ENCODE peak calls at places on chromosomes 4 and X, in seven cellular contexts. Y is pancreas, W is endothelial cell, C is M059J, Z is BJ, X is astrocyte of the spinal cord, J is glutamatergic neuron. M is an unnamed sample.
A peak's percentile ranks its signal among the peaks of the same experiment; 100 is the strongest.

GRCh38 chr4:74426101-74426500 is 18.8 kb upstream of the AREG start:
- DNase-seq in Y (no peak), W (no peak), C (peak; percentile 54), Z (peak; percentile 39), X (peak; percentile 91), J (no peak), M (no peak)

GRCh38 chr4:111781611-111782010 is 363.6 kb upstream of the FAM241A start:
- DNase-seq in Y (no peak), W (no peak), C (peak; percentile 50), Z (no peak), X (no peak), J (no peak), M (no peak)

GRCh38 chrX:37349131-37350033 is at the start of gene PRRG1:
- DNase-seq in Y (peak; percentile 90), W (peak; percentile 70), C (peak; percentile 87), Z (peak; percentile 22), X (peak; percentile 86), J (peak; percentile 85), M (peak; percentile 19)

GRCh38 chrX:136251042-136251991 is at the start of gene MAP7D3:
- DNase-seq in Y (peak; percentile 83), W (peak; percentile 46), C (peak; percentile 73), Z (no peak), X (peak; percentile 29), J (peak; percentile 58), M (peak; percentile 68)

GRCh38 chr4:133555671-133556070 is 406.6 kb downstream of the PCDH10 start:
- DNase-seq in Y (no peak), W (no peak), C (peak; percentile 13), Z (no peak), X (peak; percentile 22), J (no peak), M (no peak)

GRCh38 chrX:77505227-77505626 is 58.0 kb downstream of the FGF16 start:
- DNase-seq in Y (no peak), W (no peak), C (no peak), Z (no peak), X (peak; percentile 25), J (no peak), M (no peak)

GRCh38 chr4:139015948-139016451 is 419 bp downstream of the NOCT start:
- DNase-seq in Y (peak; percentile 75), W (no peak), C (peak; percentile 40), Z (no peak), X (peak; percentile 41), J (no peak), M (no peak)

GRCh38 chr4:24872720-24873119 is 40.1 kb downstream of the CCDC149 start:
- DNase-seq in Y (no peak), W (no peak), C (no peak), Z (no peak), X (no peak), J (no peak), M (no peak)

GRCh38 chr4:154119317-154119716 is 330.4 kb upstream of the SFRP2 start:
- DNase-seq in Y (no peak), W (no peak), C (no peak), Z (no peak), X (no peak), J (no peak), M (no peak)

GRCh38 chrX:107542500-107542899 is 85.8 kb upstream of the PRPS1 start:
- DNase-seq in Y (no peak), W (no peak), C (peak; percentile 44), Z (no peak), X (peak; percentile 27), J (no peak), M (no peak)

GRCh38 chr4:107094332-107094731 is 58.2 kb upstream of the DKK2 start:
- DNase-seq in Y (no peak), W (no peak), C (peak; percentile 14), Z (no peak), X (peak; percentile 47), J (no peak), M (peak; percentile 2)

GRCh38 chr4:92381640-92382039 is 77.9 kb downstream of the GRID2 start:
- DNase-seq in Y (no peak), W (no peak), C (peak; percentile 3), Z (no peak), X (peak; percentile 44), J (no peak), M (no peak)

GRCh38 chr4:128830906-128831525 is 21.5 kb downstream of the JADE1 start:
- DNase-seq in Y (no peak), W (no peak), C (peak; percentile 23), Z (no peak), X (no peak), J (no peak), M (no peak)

GRCh38 chrX:46710425-46710824 is 48.5 kb downstream of the SLC9A7 start:
- DNase-seq in Y (no peak), W (no peak), C (peak; percentile 68), Z (no peak), X (peak; percentile 9), J (no peak), M (no peak)

GRCh38 chr4:7904108-7904516 is 35.5 kb downstream of the AFAP1 start:
- DNase-seq in Y (no peak), W (no peak), C (no peak), Z (peak; percentile 35), X (peak; percentile 85), J (peak; percentile 70), M (no peak)

GRCh38 chr4:126318376-126318775 is 1003.6 kb downstream of the FAT4 start:
- DNase-seq in Y (no peak), W (no peak), C (no peak), Z (no peak), X (no peak), J (peak; percentile 31), M (no peak)

GRCh38 chrX:77342028-77342427 is 105.2 kb upstream of the FGF16 start:
- DNase-seq in Y (no peak), W (no peak), C (no peak), Z (no peak), X (no peak), J (peak; percentile 20), M (no peak)

GRCh38 chrX:29143356-29143755 is 556.1 kb downstream of the IL1RAPL1 start:
- DNase-seq in Y (no peak), W (no peak), C (peak; percentile 85), Z (no peak), X (no peak), J (no peak), M (no peak)

GRCh38 chrX:130118396-130118795 is 8.1 kb upstream of the ELF4 start:
- DNase-seq in Y (no peak), W (no peak), C (peak; percentile 91), Z (no peak), X (peak; percentile 79), J (no peak), M (no peak)

GRCh38 chr4:125323547-125324100 is 8.9 kb downstream of the FAT4 start:
- DNase-seq in Y (no peak), W (no peak), C (peak; percentile 79), Z (no peak), X (peak; percentile 67), J (no peak), M (no peak)

GRCh38 chrX:68801737-68802290 is 27.0 kb upstream of the EFNB1 start:
- DNase-seq in Y (no peak), W (no peak), C (no peak), Z (no peak), X (no peak), J (no peak), M (no peak)

GRCh38 chr4:146243141-146243882 is 29.0 kb downstream of the REELD1 start:
- DNase-seq in Y (peak; percentile 55), W (no peak), C (peak; percentile 75), Z (no peak), X (no peak), J (no peak), M (no peak)

GRCh38 chrX:703466-704210 is 73.0 kb downstream of the SHOX start:
- DNase-seq in Y (no peak), W (no peak), C (no peak), Z (peak; percentile 74), X (no peak), J (no peak), M (no peak)

GRCh38 chrX:106898462-106898861 is 4.7 kb downstream of the RIPPLY1 start:
- DNase-seq in Y (no peak), W (peak; percentile 11), C (peak; percentile 71), Z (no peak), X (peak; percentile 58), J (no peak), M (no peak)

M was measured in H54.